ENCODE peak calls at places on chromosomes 16 and 17, in five cellular contexts. M, P, K, I and E are unnamed samples.
A peak's percentile ranks its signal among the peaks of the same experiment; 100 is the strongest.

GRCh38 chr16:83742076-83742475 is 65.7 kb upstream of the HSBP1 start:
- DNase-seq in P (no peak), K (no peak), M (no peak), I (no peak), E (no peak)

GRCh38 chr16:75265911-75266701 is 14.7 kb upstream of the BCAR1 start:
- DNase-seq in I (no peak), M (peak; percentile 85), P (no peak), K (peak; percentile 89), E (no peak)

GRCh38 chr17:61309857-61310256 is 89.8 kb upstream of the TBX2 start:
- DNase-seq in M (no peak), K (no peak), I (no peak), P (no peak), E (no peak)

GRCh38 chr17:17971431-17972125 is 622 bp downstream of the TOM1L2 start:
- DNase-seq in K (peak; percentile 47), I (peak; percentile 21), P (no peak), M (peak; percentile 25), E (peak; percentile 57)

GRCh38 chr16:4487955-4488481 is 11.8 kb downstream of the HMOX2 start:
- DNase-seq in M (no peak), I (no peak), K (peak; percentile 42), P (no peak), E (no peak)

GRCh38 chr17:50963139-50963538 is 97.0 kb upstream of the TOB1 start:
- DNase-seq in K (no peak), I (no peak), M (no peak), P (no peak), E (no peak)

GRCh38 chr16:1057252-1057932 is 15.2 kb upstream of the SSTR5 start:
- DNase-seq in M (peak; percentile 63), I (peak; percentile 13), K (peak; percentile 63), P (peak; percentile 23), E (peak; percentile 50)

GRCh38 chr16:74749291-74750055 is 25.1 kb downstream of the FA2H start:
- DNase-seq in I (no peak), P (no peak), K (no peak), M (no peak), E (no peak)

GRCh38 chr17:82636626-82637598 is 11.3 kb downstream of the WDR45B start:
- DNase-seq in I (no peak), M (no peak), K (peak; percentile 70), P (no peak), E (no peak)

GRCh38 chr16:28212532-28212873 is 738 bp upstream of the XPO6 start:
- DNase-seq in P (no peak), K (no peak), M (no peak), I (no peak), E (no peak)

GRCh38 chr17:45758544-45758943 is 25.6 kb upstream of the CRHR1 start:
- DNase-seq in M (no peak), K (no peak), P (no peak), I (no peak), E (no peak)